ENCODE peak calls at places on chromosomes 5 and 9, in six cellular contexts. One of them, this sample, is unnamed.

GRCh38 chr5:137344723-137345322 is 154.3 kb downstream of the SPOCK1 start:
- DNase-seq in SK-MEL-5: peak
- DNase-seq in H9: peak
- DNase-seq in activated CD4-positive, alpha-beta T cell treated with anti-CD3 and anti-CD28 coated beads, Interleukin-2, amount 50 U/mL, for 1 hour: no peak
- DNase-seq in adipocyte: peak
- DNase-seq in germinal center: peak
- DNase-seq in this sample: no peak

GRCh38 chr9:128470560-128470959 is 14.8 kb downstream of the ODF2 start:
- DNase-seq in H9: no peak
- DNase-seq in activated CD4-positive, alpha-beta T cell treated with anti-CD3 and anti-CD28 coated beads, Interleukin-2, amount 50 U/mL, for 1 hour: no peak
- DNase-seq in SK-MEL-5: peak
- DNase-seq in germinal center: no peak
- DNase-seq in adipocyte: peak
- DNase-seq in this sample: no peak

GRCh38 chr5:94153736-94154450 is 412.5 kb upstream of the POU5F2 start:
- DNase-seq in germinal center: no peak
- DNase-seq in adipocyte: peak
- DNase-seq in H9: no peak
- DNase-seq in SK-MEL-5: no peak
- DNase-seq in activated CD4-positive, alpha-beta T cell treated with anti-CD3 and anti-CD28 coated beads, Interleukin-2, amount 50 U/mL, for 1 hour: no peak
- DNase-seq in this sample: no peak

GRCh38 chr5:150583541-150584225 is 56.8 kb upstream of the SYNPO start:
- DNase-seq in germinal center: no peak
- DNase-seq in H9: no peak
- DNase-seq in SK-MEL-5: no peak
- DNase-seq in activated CD4-positive, alpha-beta T cell treated with anti-CD3 and anti-CD28 coated beads, Interleukin-2, amount 50 U/mL, for 1 hour: no peak
- DNase-seq in adipocyte: no peak
- DNase-seq in this sample: peak

GRCh38 chr5:180808461-180809000 is 5.9 kb upstream of the MGAT1 start:
- DNase-seq in activated CD4-positive, alpha-beta T cell treated with anti-CD3 and anti-CD28 coated beads, Interleukin-2, amount 50 U/mL, for 1 hour: no peak
- DNase-seq in H9: no peak
- DNase-seq in adipocyte: no peak
- DNase-seq in SK-MEL-5: no peak
- DNase-seq in germinal center: no peak
- DNase-seq in this sample: peak

GRCh38 chr9:99269429-99269828 is 47.3 kb downstream of the SEC61B start:
- DNase-seq in activated CD4-positive, alpha-beta T cell treated with anti-CD3 and anti-CD28 coated beads, Interleukin-2, amount 50 U/mL, for 1 hour: no peak
- DNase-seq in germinal center: no peak
- DNase-seq in H9: no peak
- DNase-seq in SK-MEL-5: no peak
- DNase-seq in adipocyte: peak
- DNase-seq in this sample: no peak

GRCh38 chr5:180377556-180378197 is 24.5 kb upstream of the GFPT2 start:
- DNase-seq in adipocyte: peak
- DNase-seq in SK-MEL-5: no peak
- DNase-seq in germinal center: no peak
- DNase-seq in activated CD4-positive, alpha-beta T cell treated with anti-CD3 and anti-CD28 coated beads, Interleukin-2, amount 50 U/mL, for 1 hour: no peak
- DNase-seq in H9: no peak
- DNase-seq in this sample: no peak

GRCh38 chr5:141742866-141743651 is 61.0 kb upstream of the ARAP3 start:
- DNase-seq in activated CD4-positive, alpha-beta T cell treated with anti-CD3 and anti-CD28 coated beads, Interleukin-2, amount 50 U/mL, for 1 hour: no peak
- DNase-seq in germinal center: no peak
- DNase-seq in adipocyte: peak
- DNase-seq in H9: peak
- DNase-seq in SK-MEL-5: peak
- DNase-seq in this sample: no peak

GRCh38 chr9:136714096-136714875 is 1.9 kb downstream of the DIPK1B start:
- DNase-seq in adipocyte: no peak
- DNase-seq in H9: no peak
- DNase-seq in germinal center: no peak
- DNase-seq in SK-MEL-5: no peak
- DNase-seq in activated CD4-positive, alpha-beta T cell treated with anti-CD3 and anti-CD28 coated beads, Interleukin-2, amount 50 U/mL, for 1 hour: no peak
- DNase-seq in this sample: no peak

GRCh38 chr5:159426694-159427093 is 96.4 kb upstream of the IL12B start:
- DNase-seq in germinal center: no peak
- DNase-seq in adipocyte: no peak
- DNase-seq in SK-MEL-5: no peak
- DNase-seq in H9: no peak
- DNase-seq in activated CD4-positive, alpha-beta T cell treated with anti-CD3 and anti-CD28 coated beads, Interleukin-2, amount 50 U/mL, for 1 hour: no peak
- DNase-seq in this sample: no peak

GRCh38 chr5:10173716-10174115 is 76.0 kb downstream of the ATPSCKMT start:
- DNase-seq in SK-MEL-5: no peak
- DNase-seq in germinal center: no peak
- DNase-seq in adipocyte: no peak
- DNase-seq in activated CD4-positive, alpha-beta T cell treated with anti-CD3 and anti-CD28 coated beads, Interleukin-2, amount 50 U/mL, for 1 hour: no peak
- DNase-seq in H9: no peak
- DNase-seq in this sample: no peak

GRCh38 chr9:130945173-130945572 is 6.1 kb upstream of the FIBCD1 start:
- DNase-seq in SK-MEL-5: no peak
- DNase-seq in activated CD4-positive, alpha-beta T cell treated with anti-CD3 and anti-CD28 coated beads, Interleukin-2, amount 50 U/mL, for 1 hour: no peak
- DNase-seq in H9: no peak
- DNase-seq in adipocyte: no peak
- DNase-seq in germinal center: no peak
- DNase-seq in this sample: no peak

GRCh38 chr5:92909545-92909962 is 671.5 kb downstream of the NR2F1-AS1 start:
- DNase-seq in H9: peak
- DNase-seq in germinal center: no peak
- DNase-seq in SK-MEL-5: peak
- DNase-seq in activated CD4-positive, alpha-beta T cell treated with anti-CD3 and anti-CD28 coated beads, Interleukin-2, amount 50 U/mL, for 1 hour: no peak
- DNase-seq in adipocyte: peak
- DNase-seq in this sample: no peak

GRCh38 chr9:137423001-137423809 is at the start of the genes EXD3 and NOXA1:
- DNase-seq in activated CD4-positive, alpha-beta T cell treated with anti-CD3 and anti-CD28 coated beads, Interleukin-2, amount 50 U/mL, for 1 hour: peak
- DNase-seq in adipocyte: peak
- DNase-seq in SK-MEL-5: peak
- DNase-seq in H9: peak
- DNase-seq in germinal center: peak
- DNase-seq in this sample: peak

GRCh38 chr5:127596501-127596900 is 52.4 kb upstream of the CTXN3 start:
- DNase-seq in activated CD4-positive, alpha-beta T cell treated with anti-CD3 and anti-CD28 coated beads, Interleukin-2, amount 50 U/mL, for 1 hour: no peak
- DNase-seq in germinal center: no peak
- DNase-seq in adipocyte: no peak
- DNase-seq in H9: no peak
- DNase-seq in SK-MEL-5: no peak
- DNase-seq in this sample: no peak

GRCh38 chr9:36803951-36804350 is 230.1 kb downstream of the PAX5 start:
- DNase-seq in SK-MEL-5: no peak
- DNase-seq in adipocyte: no peak
- DNase-seq in germinal center: no peak
- DNase-seq in H9: no peak
- DNase-seq in activated CD4-positive, alpha-beta T cell treated with anti-CD3 and anti-CD28 coated beads, Interleukin-2, amount 50 U/mL, for 1 hour: no peak
- DNase-seq in this sample: no peak

GRCh38 chr5:64637144-64637543 is 53.2 kb upstream of the SHISAL2B start:
- DNase-seq in germinal center: no peak
- DNase-seq in activated CD4-positive, alpha-beta T cell treated with anti-CD3 and anti-CD28 coated beads, Interleukin-2, amount 50 U/mL, for 1 hour: no peak
- DNase-seq in SK-MEL-5: no peak
- DNase-seq in adipocyte: no peak
- DNase-seq in H9: no peak
- DNase-seq in this sample: no peak

GRCh38 chr5:172910828-172911627 is 48.2 kb upstream of the RPL26L1 start:
- DNase-seq in SK-MEL-5: peak
- DNase-seq in germinal center: no peak
- DNase-seq in activated CD4-positive, alpha-beta T cell treated with anti-CD3 and anti-CD28 coated beads, Interleukin-2, amount 50 U/mL, for 1 hour: peak
- DNase-seq in H9: peak
- DNase-seq in adipocyte: peak
- DNase-seq in this sample: peak

GRCh38 chr5:109855056-109855455 is 165.3 kb downstream of the MAN2A1 start:
- DNase-seq in germinal center: no peak
- DNase-seq in adipocyte: no peak
- DNase-seq in SK-MEL-5: no peak
- DNase-seq in H9: no peak
- DNase-seq in activated CD4-positive, alpha-beta T cell treated with anti-CD3 and anti-CD28 coated beads, Interleukin-2, amount 50 U/mL, for 1 hour: no peak
- DNase-seq in this sample: no peak

GRCh38 chr5:55450050-55450765 is 84.6 kb downstream of the PLPP1 start:
- DNase-seq in SK-MEL-5: no peak
- DNase-seq in germinal center: no peak
- DNase-seq in activated CD4-positive, alpha-beta T cell treated with anti-CD3 and anti-CD28 coated beads, Interleukin-2, amount 50 U/mL, for 1 hour: no peak
- DNase-seq in adipocyte: peak
- DNase-seq in H9: no peak
- DNase-seq in this sample: no peak

GRCh38 chr5:378976-379742 is 57.6 kb downstream of the AHRR start:
- DNase-seq in activated CD4-positive, alpha-beta T cell treated with anti-CD3 and anti-CD28 coated beads, Interleukin-2, amount 50 U/mL, for 1 hour: no peak
- DNase-seq in germinal center: no peak
- DNase-seq in H9: peak
- DNase-seq in adipocyte: no peak
- DNase-seq in SK-MEL-5: no peak
- DNase-seq in this sample: no peak

GRCh38 chr9:130845901-130846381 is 10.9 kb downstream of the ABL1 start:
- DNase-seq in activated CD4-positive, alpha-beta T cell treated with anti-CD3 and anti-CD28 coated beads, Interleukin-2, amount 50 U/mL, for 1 hour: no peak
- DNase-seq in SK-MEL-5: peak
- DNase-seq in germinal center: no peak
- DNase-seq in adipocyte: peak
- DNase-seq in H9: no peak
- DNase-seq in this sample: no peak

GRCh38 chr5:181024245-181025029 is 15.6 kb upstream of the BTNL9 start:
- DNase-seq in SK-MEL-5: no peak
- DNase-seq in H9: no peak
- DNase-seq in adipocyte: no peak
- DNase-seq in germinal center: no peak
- DNase-seq in activated CD4-positive, alpha-beta T cell treated with anti-CD3 and anti-CD28 coated beads, Interleukin-2, amount 50 U/mL, for 1 hour: no peak
- DNase-seq in this sample: no peak

GRCh38 chr9:88092699-88093359 is 45.4 kb downstream of the SPATA31C2 start:
- DNase-seq in H9: no peak
- DNase-seq in adipocyte: peak
- DNase-seq in activated CD4-positive, alpha-beta T cell treated with anti-CD3 and anti-CD28 coated beads, Interleukin-2, amount 50 U/mL, for 1 hour: no peak
- DNase-seq in SK-MEL-5: no peak
- DNase-seq in germinal center: no peak
- DNase-seq in this sample: peak

GRCh38 chr5:6604341-6604740 is 28.5 kb downstream of the NSUN2 start:
- DNase-seq in SK-MEL-5: no peak
- DNase-seq in adipocyte: no peak
- DNase-seq in H9: no peak
- DNase-seq in germinal center: no peak
- DNase-seq in activated CD4-positive, alpha-beta T cell treated with anti-CD3 and anti-CD28 coated beads, Interleukin-2, amount 50 U/mL, for 1 hour: no peak
- DNase-seq in this sample: no peak

GRCh38 chr9:12702160-12702758 is 9.1 kb downstream of the TYRP1 start:
- DNase-seq in adipocyte: peak
- DNase-seq in activated CD4-positive, alpha-beta T cell treated with anti-CD3 and anti-CD28 coated beads, Interleukin-2, amount 50 U/mL, for 1 hour: no peak
- DNase-seq in SK-MEL-5: peak
- DNase-seq in germinal center: no peak
- DNase-seq in H9: peak
- DNase-seq in this sample: peak

GRCh38 chr9:17630531-17630949 is 51.7 kb downstream of the SH3GL2 start:
- DNase-seq in germinal center: no peak
- DNase-seq in SK-MEL-5: no peak
- DNase-seq in adipocyte: no peak
- DNase-seq in H9: no peak
- DNase-seq in activated CD4-positive, alpha-beta T cell treated with anti-CD3 and anti-CD28 coated beads, Interleukin-2, amount 50 U/mL, for 1 hour: no peak
- DNase-seq in this sample: no peak

GRCh38 chr9:117405950-117406705 is 8.7 kb downstream of the ASTN2 start:
- DNase-seq in H9: no peak
- DNase-seq in activated CD4-positive, alpha-beta T cell treated with anti-CD3 and anti-CD28 coated beads, Interleukin-2, amount 50 U/mL, for 1 hour: no peak
- DNase-seq in germinal center: no peak
- DNase-seq in adipocyte: no peak
- DNase-seq in SK-MEL-5: no peak
- DNase-seq in this sample: no peak

GRCh38 chr9:33952066-33952465 is 96.6 kb downstream of the UBAP2 start:
- DNase-seq in germinal center: no peak
- DNase-seq in SK-MEL-5: no peak
- DNase-seq in activated CD4-positive, alpha-beta T cell treated with anti-CD3 and anti-CD28 coated beads, Interleukin-2, amount 50 U/mL, for 1 hour: no peak
- DNase-seq in H9: no peak
- DNase-seq in adipocyte: no peak
- DNase-seq in this sample: no peak

GRCh38 chr9:132169672-132170392 is 8.0 kb downstream of the NTNG2 start:
- DNase-seq in activated CD4-positive, alpha-beta T cell treated with anti-CD3 and anti-CD28 coated beads, Interleukin-2, amount 50 U/mL, for 1 hour: peak
- DNase-seq in SK-MEL-5: peak
- DNase-seq in H9: peak
- DNase-seq in adipocyte: peak
- DNase-seq in germinal center: peak
- DNase-seq in this sample: peak

GRCh38 chr5:142904421-142904820 is 134.2 kb downstream of the ARHGAP26 start:
- DNase-seq in activated CD4-positive, alpha-beta T cell treated with anti-CD3 and anti-CD28 coated beads, Interleukin-2, amount 50 U/mL, for 1 hour: no peak
- DNase-seq in adipocyte: no peak
- DNase-seq in H9: no peak
- DNase-seq in germinal center: no peak
- DNase-seq in SK-MEL-5: no peak
- DNase-seq in this sample: no peak